ENCODE peak calls at places on chromosomes 13 and 19, in nine cellular contexts. U is adrenal gland, O is NB4, D is Peyer's patch, K is A549, A is body of pancreas, V is mucosa of descending colon, P is lower lobe of right lung, T is fibroblast of pulmonary artery. E is an unnamed sample.

GRCh38 chr13:24851546-24851945 is 87.6 kb downstream of the RNF17 start:
- DNase-seq in U (no peak), O (no peak), D (no peak), K (no peak), A (no peak), V (no peak), P (no peak), T (peak; percentile 10), E (no peak)

GRCh38 chr13:45807520-45808099 is 43.9 kb downstream of the SIAH3 start:
- DNase-seq in U (peak; percentile 66), O (peak; percentile 75), D (no peak), K (peak; percentile 33), A (peak; percentile 47), V (no peak), P (no peak), T (peak; percentile 56), E (peak; percentile 31)

GRCh38 chr19:44111910-44112463 is 1.2 kb upstream of the ZNF225 start:
- DNase-seq in U (peak; percentile 44), O (peak; percentile 20), D (no peak), K (no peak), A (no peak), V (no peak), P (no peak), T (peak; percentile 91), E (peak; percentile 13)

GRCh38 chr13:61255035-61255796 is 160.4 kb downstream of the PCDH20 start:
- DNase-seq in U (no peak), O (peak; percentile 25), D (no peak), K (peak; percentile 3), A (no peak), V (no peak), P (no peak), T (peak; percentile 26), E (no peak)

GRCh38 chr19:49469828-49470614 is 4.0 kb upstream of the FLT3LG start:
- DNase-seq in U (no peak), O (peak; percentile 89), D (peak; percentile 88), K (peak; percentile 49), A (no peak), V (peak; percentile 87), P (no peak), T (no peak), E (no peak)

GRCh38 chr19:13803038-13803437 is 7.8 kb downstream of the ZSWIM4 start:
- DNase-seq in U (no peak), O (no peak), D (no peak), K (no peak), A (no peak), V (no peak), P (peak; percentile 76), T (no peak), E (peak; percentile 27)

GRCh38 chr19:35174226-35174625 is 19.7 kb downstream of the FXYD5 start:
- DNase-seq in U (no peak), O (no peak), D (no peak), K (no peak), A (no peak), V (no peak), P (no peak), T (no peak), E (no peak)

GRCh38 chr19:46943150-46943946 is 76.3 kb upstream of the NPAS1 start:
- DNase-seq in U (no peak), O (no peak), D (no peak), K (no peak), A (no peak), V (no peak), P (no peak), T (no peak), E (no peak)

GRCh38 chr13:40272776-40273139 is 393.7 kb downstream of the FOXO1 start:
- DNase-seq in U (no peak), O (no peak), D (no peak), K (no peak), A (no peak), V (no peak), P (no peak), T (peak; percentile 50), E (no peak)

GRCh38 chr13:109376936-109377335 is 409.4 kb downstream of the IRS2 start:
- DNase-seq in U (no peak), O (no peak), D (no peak), K (no peak), A (no peak), V (no peak), P (no peak), T (no peak), E (no peak)

GRCh38 chr13:109380457-109380856 is 405.9 kb downstream of the IRS2 start:
- DNase-seq in U (no peak), O (no peak), D (no peak), K (no peak), A (no peak), V (no peak), P (no peak), T (no peak), E (no peak)

GRCh38 chr13:109385161-109385560 is 401.2 kb downstream of the IRS2 start:
- DNase-seq in U (no peak), O (peak; percentile 66), D (no peak), K (no peak), A (no peak), V (no peak), P (no peak), T (peak; percentile 8), E (no peak)

GRCh38 chr13:109383683-109384082 is 402.7 kb downstream of the IRS2 start:
- DNase-seq in U (no peak), O (peak; percentile 28), D (no peak), K (no peak), A (no peak), V (no peak), P (no peak), T (peak; percentile 61), E (no peak)

GRCh38 chr13:109381546-109382180 is 404.7 kb downstream of the IRS2 start:
- DNase-seq in U (no peak), O (peak; percentile 16), D (no peak), K (no peak), A (no peak), V (no peak), P (no peak), T (peak; percentile 72), E (no peak)
- H3K4me3 ChIP-seq in U (no peak overlapping the region), O (no peak overlapping the region), D (no peak overlapping the region), K (no peak overlapping the region), A (no peak overlapping the region), V (no peak overlapping the region), P (no peak overlapping the region), T (no peak overlapping the region), E (no peak overlapping the region)

GRCh38 chr13:112692104-112692503 is 2.3 kb downstream of the ATP11A start:
- DNase-seq in U (no peak), O (no peak), D (no peak), K (no peak), A (no peak), V (no peak), P (no peak), T (no peak), E (no peak)

GRCh38 chr13:112687836-112688559 is 1.8 kb upstream of the ATP11A start:
- DNase-seq in U (no peak), O (no peak), D (peak; percentile 12), K (no peak), A (no peak), V (no peak), P (no peak), T (no peak), E (no peak)

GRCh38 chr13:112688560-112689497 is 1.0 kb upstream of the ATP11A start:
- DNase-seq in U (peak; percentile 54), O (peak; percentile 91), D (peak; percentile 41), K (no peak), A (peak; percentile 59), V (no peak), P (peak; percentile 89), T (peak; percentile 6), E (no peak)

GRCh38 chr13:112690242-112690943 is 555 bp downstream of the ATP11A start:
- DNase-seq in U (peak; percentile 59), O (peak; percentile 66), D (peak; percentile 28), K (no peak), A (peak; percentile 61), V (peak; percentile 66), P (peak; percentile 73), T (peak; percentile 35), E (no peak)

GRCh38 chr13:112689498-112690241 is at the start of gene ATP11A:
- DNase-seq in U (peak; percentile 92), O (peak; percentile 94), D (peak; percentile 59), K (peak; percentile 78), A (peak; percentile 95), V (peak; percentile 92), P (peak; percentile 96), T (peak; percentile 93), E (peak; percentile 63)
- TF ChIP-seq CTCF in U (no peak), O (no peak), D (no peak), K (no peak), A (peak; percentile 33), V (no peak), P (no peak), T (no peak), E (no peak)

DNA sequence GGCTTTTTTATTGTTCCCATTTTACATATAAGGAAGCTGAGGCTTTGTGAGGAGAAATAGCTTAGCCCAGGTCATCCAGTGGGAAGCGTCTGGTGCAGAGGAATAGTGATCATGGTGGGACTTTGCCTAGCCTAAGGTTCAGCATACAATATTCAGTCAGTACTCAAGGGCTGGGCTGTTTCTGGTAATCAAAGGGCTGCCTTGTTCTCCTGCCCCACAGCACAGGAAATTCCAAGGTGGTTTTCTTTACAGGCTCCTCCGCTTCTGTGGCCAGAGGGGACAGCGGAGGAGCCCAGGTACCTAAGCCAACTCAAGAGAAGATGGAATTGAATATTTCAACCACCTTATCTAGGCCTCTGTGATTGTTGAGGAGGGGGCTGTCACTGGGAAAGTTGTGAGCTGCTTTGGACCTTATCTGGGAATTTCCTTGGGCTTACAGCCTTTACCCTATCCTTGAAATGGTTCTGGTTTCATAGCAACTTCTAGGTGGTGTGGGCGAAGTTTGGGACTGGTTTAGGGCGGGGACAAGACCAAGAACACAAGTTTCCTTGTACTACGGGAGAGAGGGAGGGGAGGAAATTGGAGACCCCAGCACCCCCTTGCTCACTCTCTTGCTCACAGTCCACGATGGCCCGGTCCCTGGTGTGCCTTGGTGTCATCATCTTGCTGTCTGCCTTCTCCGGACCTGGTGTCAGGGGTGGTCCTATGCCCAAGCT is at the start of gene MIA:
- DNase-seq in U (no peak), O (no peak), D (no peak), K (no peak), A (no peak), V (no peak), P (no peak), T (no peak), E (no peak)
- H3K4me3 ChIP-seq in U (no peak within 1 kb of the TSS), O (no peak within 1 kb of the TSS), D (no peak within 1 kb of the TSS), K (no peak within 1 kb of the TSS), A (no peak within 1 kb of the TSS), V (no peak within 1 kb of the TSS), P (no peak within 1 kb of the TSS), T (no peak within 1 kb of the TSS), E (no peak within 1 kb of the TSS)

DNA sequence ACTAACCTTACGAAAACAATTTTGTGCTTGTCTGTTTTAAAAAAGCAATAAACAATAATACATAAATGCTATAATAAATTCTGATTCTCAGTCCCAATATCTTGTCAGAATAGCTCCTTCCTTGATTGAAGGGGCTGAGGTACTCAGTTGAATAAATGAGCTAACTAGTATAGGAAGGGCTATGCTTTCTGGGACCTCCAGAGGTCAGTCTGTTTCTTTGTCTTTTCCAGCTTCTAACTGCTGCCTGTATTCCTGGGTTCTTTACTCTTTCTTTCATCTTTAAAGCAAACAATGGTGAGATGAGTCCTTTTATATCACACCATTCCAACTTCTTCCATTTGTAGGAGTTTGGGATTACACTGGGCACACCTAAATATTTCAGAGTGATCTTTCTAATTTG is 1297.0 kb upstream of the ATXN8OS start:
- DNase-seq in U (no peak), O (peak; percentile 12), D (no peak), K (peak; percentile 2), A (no peak), V (no peak), P (no peak), T (no peak), E (no peak)
- TF ChIP-seq CTCF in U (no peak), O (peak; percentile 24), D (no peak), K (no peak), A (no peak), V (no peak), P (no peak), T (no peak), E (peak; percentile 27)